ENCODE peak calls at places on chromosomes 6 and 20, in four cellular contexts. I is myocyte; O is iris pigment epithelial cell; H is activated CD8-positive, alpha-beta memory T cell treated with anti-CD3 and anti-CD28 coated beads, Interleukin-2, amount 10 ng/mL, durations not matched to agents 7 days and 5 days. C is an unnamed sample.

GRCh38 chr6:120874422-120874821 is 459.9 kb downstream of the TBC1D32 start:
- DNase-seq in I (no peak), O (no peak), H (no peak), C (no peak)

GRCh38 chr6:31620586-31621319 is at the start of gene PRRC2A:
- DNase-seq in I (no peak), O (no peak), H (peak), C (peak)

GRCh38 chr6:113881473-113881980 is 24.4 kb downstream of the MARCKS start:
- DNase-seq in I (no peak), O (no peak), H (no peak), C (no peak)

GRCh38 chr6:104656235-104656634 is 203.5 kb downstream of the HACE1 start:
- DNase-seq in I (no peak), O (no peak), H (no peak), C (no peak)

GRCh38 chr6:170075659-170076223 is 215.1 kb downstream of the DLL1 start:
- DNase-seq in I (no peak), O (no peak), H (no peak), C (no peak)

GRCh38 chr6:88761237-88762031 is 202.0 kb downstream of the RNGTT start:
- DNase-seq in I (no peak), O (no peak), H (no peak), C (no peak)

GRCh38 chr6:119340766-119341487 is 8.6 kb downstream of the MAN1A1 start:
- DNase-seq in I (no peak), O (no peak), H (no peak), C (no peak)

GRCh38 chr6:70162972-70163371 is 139.9 kb downstream of the COL9A1 start:
- DNase-seq in I (no peak), O (no peak), H (no peak), C (no peak)

GRCh38 chr20:18258126-18258860 is 30.0 kb upstream of the ZNF133 start:
- DNase-seq in I (no peak), O (no peak), H (no peak), C (no peak)

GRCh38 chr6:44495036-44495901 is 107.8 kb downstream of the CDC5L start:
- DNase-seq in I (no peak), O (no peak), H (no peak), C (no peak)

GRCh38 chr6:7146079-7146828 is 38.5 kb downstream of the RREB1 start:
- DNase-seq in I (peak), O (peak), H (no peak), C (no peak)

GRCh38 chr20:62938105-62938888 is at the start of gene GID8:
- DNase-seq in I (peak), O (peak), H (peak), C (peak)

GRCh38 chr20:14235355-14235754 is 102.1 kb downstream of the FLRT3 start:
- DNase-seq in I (peak), O (peak), H (no peak), C (no peak)

GRCh38 chr6:99478483-99478882 is 36.7 kb downstream of the USP45 start:
- DNase-seq in I (no peak), O (no peak), H (no peak), C (no peak)

GRCh38 chr6:62803094-62803493 is 408.2 kb upstream of the FKBP1C start:
- DNase-seq in I (no peak), O (no peak), H (no peak), C (no peak)

GRCh38 chr6:25173951-25174474 is 105.2 kb upstream of the CARMIL1 start:
- DNase-seq in I (peak), O (peak), H (no peak), C (peak)

GRCh38 chr20:63118786-63119450 is 97.0 kb downstream of the YTHDF1 start:
- DNase-seq in I (no peak), O (no peak), H (no peak), C (no peak)

GRCh38 chr20:4052554-4052953 is 37.2 kb upstream of the RNF24 start:
- DNase-seq in I (peak), O (no peak), H (no peak), C (no peak)

GRCh38 chr6:33433560-33434191 is 13.8 kb downstream of the SYNGAP1 start:
- DNase-seq in I (peak), O (peak), H (no peak), C (no peak)

GRCh38 chr20:54268941-54269340 is 61.1 kb downstream of the PFDN4 start:
- DNase-seq in I (no peak), O (no peak), H (no peak), C (no peak)

GRCh38 chr6:153705429-153705828 is 333.6 kb upstream of the OPRM1 start:
- DNase-seq in I (no peak), O (no peak), H (no peak), C (no peak)

GRCh38 chr20:51456511-51457280 is 85.8 kb downstream of the NFATC2 start:
- DNase-seq in I (peak), O (peak), H (no peak), C (peak)

GRCh38 chr20:41249781-41250281 is 67.7 kb downstream of the ZHX3 start:
- DNase-seq in I (peak), O (peak), H (no peak), C (peak)

GRCh38 chr6:158220786-158221442 is 52.8 kb downstream of the GTF2H5 start:
- DNase-seq in I (peak), O (peak), H (peak), C (peak)

GRCh38 chr20:48209102-48209501 is 423.8 kb upstream of the SULF2 start:
- DNase-seq in I (peak), O (no peak), H (no peak), C (no peak)